ENCODE peak calls at places on chromosomes 3 and 15, in nine cellular contexts. Z is activated gamma-delta T cell treated with anti-CD3 and anti-CD28 coated beads, Interleukin-2, amount 50 U/mL, for 16 hours; T is Right ventricle myocardium superior; C is cardiac muscle cell; M is activated CD4-positive, alpha-beta T cell treated with anti-CD3 and anti-CD28 coated beads, Interleukin-2, amount 10 ng/mL, durations not matched to agents 7 days and 5 days; D is fibroblast of lung; X is breast epithelium; H is activated T-helper 9 cell treated with anti-CD3 and anti-CD28 coated beads, Interleukin-2, amount 50 U/mL, for 16 hours; P is IMR-90. K is an unnamed sample.

GRCh38 chr15:31955734-31956133 is 74.6 kb upstream of the CHRNA7 start:
- DNase-seq in Z (no peak), D (no peak), C (no peak), M (no peak), T (no peak), X (no peak), H (no peak), P (no peak), K (no peak)

GRCh38 chr15:80396094-80396493 is 8.1 kb upstream of the ARNT2 start:
- DNase-seq in H (no peak), Z (no peak), P (no peak), M (no peak), C (no peak), X (no peak), T (no peak), D (no peak), K (no peak)

GRCh38 chr15:42457445-42458442 is 33.2 kb downstream of the ZNF106 start:
- DNase-seq in H (no peak), Z (no peak), C (peak), X (no peak), P (peak), T (peak), D (peak), M (no peak), K (peak)

GRCh38 chr3:183455064-183455463 is 26.6 kb upstream of the MCF2L2 start:
- DNase-seq in T (no peak), Z (no peak), D (peak), C (peak), P (peak), H (no peak), X (no peak), M (no peak), K (peak)

GRCh38 chr3:123535580-123535979 is 49.3 kb downstream of the HACD2 start:
- DNase-seq in T (no peak), M (no peak), H (no peak), P (peak), X (no peak), D (peak), C (peak), Z (no peak), K (peak)

GRCh38 chr3:125024817-125025216 is 31.0 kb downstream of the HEG1 start:
- DNase-seq in M (no peak), T (peak), X (no peak), D (no peak), H (no peak), Z (no peak), C (no peak), P (no peak), K (no peak)

GRCh38 chr3:131526801-131527347 is 24.1 kb upstream of the MRPL3 start:
- DNase-seq in C (peak), X (no peak), P (peak), H (no peak), D (peak), M (no peak), T (peak), Z (no peak), K (peak)

GRCh38 chr3:193825617-193826016 is 232.6 kb downstream of the OPA1 start:
- DNase-seq in P (no peak), X (no peak), M (no peak), D (no peak), H (no peak), C (no peak), T (no peak), Z (no peak), K (no peak)

GRCh38 chr3:168812234-168812633 is 716.5 kb upstream of the GOLIM4 start:
- DNase-seq in P (no peak), M (no peak), D (peak), X (no peak), Z (no peak), T (no peak), C (no peak), H (no peak), K (peak)

GRCh38 chr15:35307676-35308075 is 222.6 kb upstream of the NANOGP8 start:
- DNase-seq in P (no peak), M (no peak), X (no peak), T (no peak), H (no peak), Z (no peak), C (no peak), D (no peak), K (no peak)

GRCh38 chr3:17158941-17159682 is 274.4 kb downstream of the PLCL2 start:
- DNase-seq in D (no peak), T (peak), C (no peak), M (no peak), Z (no peak), X (no peak), P (peak), H (no peak), K (peak)

GRCh38 chr15:33964665-33965040 is 3.6 kb upstream of the CHRM5 start:
- DNase-seq in M (no peak), P (peak), H (no peak), T (no peak), D (no peak), X (no peak), C (no peak), Z (no peak), K (no peak)

GRCh38 chr3:140050977-140051957 is 116.3 kb downstream of the CLSTN2 start:
- DNase-seq in D (no peak), X (no peak), P (no peak), T (no peak), C (no peak), M (no peak), H (no peak), Z (no peak), K (no peak)

GRCh38 chr3:98612996-98613517 is 19.6 kb upstream of the CPOX start:
- DNase-seq in P (no peak), M (no peak), Z (no peak), T (no peak), H (no peak), X (no peak), C (no peak), D (no peak), K (no peak)

GRCh38 chr15:27828721-27829120 is 270.4 kb downstream of the OCA2 start:
- DNase-seq in D (no peak), P (no peak), H (no peak), T (no peak), X (no peak), Z (no peak), C (no peak), M (no peak), K (peak)

GRCh38 chr3:83523470-83524073 is 1435.2 kb upstream of the CADM2 start:
- DNase-seq in P (no peak), X (no peak), T (no peak), H (no peak), C (peak), D (peak), M (peak), Z (no peak), K (peak)

GRCh38 chr3:54374214-54374855 is 252.0 kb downstream of the CACNA2D3 start:
- DNase-seq in H (no peak), M (peak), X (no peak), C (peak), T (no peak), P (no peak), Z (no peak), D (no peak), K (no peak)

GRCh38 chr3:23396746-23397145 is 193.6 kb downstream of the UBE2E2 start:
- DNase-seq in P (no peak), M (no peak), X (no peak), Z (no peak), H (no peak), D (no peak), C (peak), T (no peak), K (no peak)

GRCh38 chr3:134081211-134081610 is 51.5 kb upstream of the SLCO2A1 start:
- DNase-seq in D (no peak), X (no peak), M (no peak), H (no peak), P (no peak), C (no peak), T (no peak), Z (no peak), K (no peak)

GRCh38 chr3:50627407-50628051 is 10.6 kb downstream of the MAPKAPK3 start:
- DNase-seq in M (no peak), X (no peak), C (peak), P (peak), T (peak), Z (no peak), H (no peak), D (peak), K (peak)

GRCh38 chr3:17670749-17671148 is 71.7 kb downstream of the TBC1D5 start:
- DNase-seq in P (no peak), Z (no peak), D (no peak), C (no peak), T (no peak), M (no peak), X (no peak), H (no peak), K (no peak)

GRCh38 chr15:100958326-100959065 is 39.3 kb downstream of the LRRK1 start:
- DNase-seq in Z (no peak), M (no peak), H (no peak), T (no peak), X (no peak), D (peak), C (peak), P (peak), K (peak)

GRCh38 chr15:73631915-73632669 is 1.1 kb downstream of the NPTN start:
- DNase-seq in T (no peak), C (peak), P (peak), X (no peak), D (peak), H (no peak), M (no peak), Z (no peak), K (peak)

GRCh38 chr3:116034071-116034470 is 410.8 kb downstream of the GAP43 start:
- DNase-seq in X (no peak), C (no peak), T (no peak), D (no peak), M (no peak), Z (no peak), P (no peak), H (no peak), K (no peak)

GRCh38 chr3:168624195-168624594 is 528.5 kb upstream of the GOLIM4 start:
- DNase-seq in P (no peak), C (no peak), T (no peak), D (no peak), X (no peak), H (no peak), M (no peak), Z (no peak), K (no peak)

GRCh38 chr3:24943961-24944360 is 449.3 kb upstream of the THRB start:
- DNase-seq in M (no peak), T (no peak), P (no peak), X (no peak), D (no peak), C (no peak), Z (no peak), H (no peak), K (no peak)

GRCh38 chr3:32945136-32945535 is 6.3 kb upstream of the CCR4 start:
- DNase-seq in C (no peak), X (no peak), M (no peak), D (no peak), T (no peak), P (peak), H (no peak), Z (no peak), K (no peak)

GRCh38 chr3:29384640-29385039 is 103.8 kb downstream of the RBMS3 start:
- DNase-seq in H (no peak), C (peak), P (peak), D (peak), T (no peak), Z (no peak), M (no peak), X (no peak), K (peak)

GRCh38 chr3:123993818-123994217 is 1.9 kb upstream of the ROPN1 start:
- DNase-seq in C (no peak), T (no peak), Z (no peak), P (no peak), X (no peak), D (no peak), M (no peak), H (no peak), K (no peak)

GRCh38 chr15:49964071-49964470 is 155.0 kb downstream of the ATP8B4 start:
- DNase-seq in M (no peak), C (peak), P (no peak), H (no peak), D (no peak), Z (no peak), X (no peak), T (no peak), K (no peak)

GRCh38 chr15:40825661-40826088 is 2.8 kb downstream of the PPP1R14D start:
- DNase-seq in M (no peak), H (no peak), D (no peak), P (peak), T (no peak), C (peak), X (no peak), Z (no peak), K (peak)

GRCh38 chr3:79809106-79809505 is 41.3 kb upstream of the ROBO1 start:
- DNase-seq in P (no peak), T (no peak), X (no peak), H (no peak), C (no peak), Z (no peak), D (no peak), M (no peak), K (no peak)

GRCh38 chr15:37010595-37010994 is 89.8 kb downstream of the MEIS2 start:
- DNase-seq in C (no peak), Z (no peak), M (no peak), P (no peak), H (no peak), T (no peak), D (no peak), X (no peak), K (no peak)

GRCh38 chr15:82315519-82316246 is 33.6 kb downstream of the GOLGA6L10 start:
- DNase-seq in X (no peak), C (no peak), P (no peak), T (peak), D (no peak), Z (no peak), M (no peak), H (no peak), K (no peak)

GRCh38 chr3:136036306-136036705 is 70.8 kb downstream of the PPP2R3A start:
- DNase-seq in H (no peak), X (no peak), P (no peak), D (no peak), Z (no peak), C (no peak), T (no peak), M (no peak), K (no peak)

GRCh38 chr3:148879256-148879655 is 14.2 kb downstream of the CPA3 start:
- DNase-seq in T (no peak), H (no peak), P (no peak), D (no peak), C (no peak), Z (no peak), M (no peak), X (no peak), K (no peak)

GRCh38 chr3:42369304-42369703 is 41.1 kb downstream of the LYZL4 start:
- DNase-seq in C (no peak), T (no peak), Z (no peak), P (no peak), X (no peak), H (no peak), M (no peak), D (no peak), K (peak)